ENCODE peak calls at places on chromosomes 11 and 22, in five cellular contexts. C is GM12865; N is OCI-LY7; V is T-cell; O is activated T-cell treated with anti-CD3 and anti-CD28 coated beads, Interleukin-2, amount 50 U/mL, for 48 hours. U is an unnamed sample.
A peak's percentile ranks its signal among the peaks of the same experiment; 100 is the strongest.

GRCh38 chr11:116366980-116367640 is 405.7 kb downstream of the BUD13 start:
- DNase-seq in C (no peak), N (no peak), V (no peak), O (no peak), U (no peak)

GRCh38 chr11:69567951-69568808 is 72.8 kb upstream of the CCND1 start:
- DNase-seq in C (no peak), N (no peak), V (no peak), O (no peak), U (no peak)

GRCh38 chr11:112963368-112963955 is 2.2 kb downstream of the NCAM1 start:
- DNase-seq in C (no peak), N (no peak), V (no peak), O (no peak), U (no peak)

GRCh38 chr22:46609175-46609690 is 11.0 kb upstream of the GRAMD4 start:
- DNase-seq in C (no peak), N (no peak), V (no peak), O (no peak), U (no peak)

GRCh38 chr22:37089451-37089850 is 20.1 kb downstream of the TMPRSS6 start:
- DNase-seq in C (no peak), N (no peak), V (no peak), O (no peak), U (no peak)

GRCh38 chr11:119317592-119318239 is 786 bp upstream of the MCAM start:
- DNase-seq in C (no peak), N (no peak), V (no peak), O (no peak), U (no peak)

GRCh38 chr22:30572210-30572609 is 2.3 kb downstream of the GAL3ST1 start:
- DNase-seq in C (no peak), N (no peak), V (no peak), O (no peak), U (no peak)

GRCh38 chr11:75056806-75057205 is 39.9 kb downstream of the OR2AT4 start:
- DNase-seq in C (no peak), N (no peak), V (no peak), O (no peak), U (no peak)

GRCh38 chr11:76610871-76611475 is 59.6 kb downstream of the LRRC32 start:
- DNase-seq in C (no peak), N (no peak), V (no peak), O (no peak), U (no peak)

GRCh38 chr11:113778111-113778910 is 1.3 kb upstream of the CLDN25 start:
- DNase-seq in C (no peak), N (no peak), V (no peak), O (no peak), U (no peak)

GRCh38 chr11:44321059-44321458 is 11.1 kb upstream of the ALX4 start:
- DNase-seq in C (no peak), N (no peak), V (no peak), O (no peak), U (no peak)

GRCh38 chr11:122796128-122796717 is 42.1 kb upstream of the CRTAM start:
- DNase-seq in C (peak; percentile 62), N (peak; percentile 34), V (peak; percentile 54), O (peak; percentile 84), U (peak; percentile 34)

GRCh38 chr11:12100886-12101285 is 9.5 kb upstream of the MICAL2 start:
- DNase-seq in C (no peak), N (no peak), V (no peak), O (no peak), U (no peak)

GRCh38 chr22:24146791-24147353 is 34.4 kb upstream of the SUSD2 start:
- DNase-seq in C (no peak), N (no peak), V (no peak), O (no peak), U (peak; percentile 31)

GRCh38 chr11:72483412-72484186 is 49.3 kb upstream of the CLPB start:
- DNase-seq in C (peak; percentile 9), N (no peak), V (no peak), O (peak; percentile 22), U (peak; percentile 11)

GRCh38 chr11:44270403-44271192 is 39.3 kb downstream of the ALX4 start:
- DNase-seq in C (no peak), N (no peak), V (no peak), O (no peak), U (no peak)

GRCh38 chr11:27276141-27276540 is 86.9 kb downstream of the CCDC34 start:
- DNase-seq in C (no peak), N (no peak), V (no peak), O (no peak), U (no peak)

GRCh38 chr22:30087611-30088010 is 7.3 kb downstream of the HORMAD2 start:
- DNase-seq in C (no peak), N (no peak), V (no peak), O (no peak), U (no peak)

GRCh38 chr11:69696749-69697488 is 6.9 kb downstream of the FGF19 start:
- DNase-seq in C (no peak), N (no peak), V (no peak), O (no peak), U (no peak)

GRCh38 chr11:118211006-118211405 is 13.8 kb downstream of the JAML start:
- DNase-seq in C (no peak), N (no peak), V (no peak), O (no peak), U (no peak)

GRCh38 chr11:96326954-96327353 is 16.0 kb downstream of the MAML2 start:
- DNase-seq in C (no peak), N (no peak), V (no peak), O (no peak), U (no peak)

GRCh38 chr11:109267293-109268095 is 154.5 kb upstream of the C11orf87 start:
- DNase-seq in C (no peak), N (no peak), V (no peak), O (no peak), U (no peak)

GRCh38 chr22:29855611-29856181 is 17.6 kb upstream of the ASCC2 start:
- DNase-seq in C (no peak), N (no peak), V (no peak), O (no peak), U (no peak)

GRCh38 chr22:46373838-46374662 is 38.5 kb downstream of the TRMU start:
- DNase-seq in C (peak; percentile 43), N (no peak), V (peak; percentile 23), O (peak; percentile 32), U (no peak)

GRCh38 chr11:132960273-132960672 is 572.0 kb downstream of the OPCML start:
- DNase-seq in C (no peak), N (no peak), V (no peak), O (no peak), U (no peak)

GRCh38 chr11:116543099-116543498 is 229.7 kb downstream of the BUD13 start:
- DNase-seq in C (no peak), N (no peak), V (no peak), O (no peak), U (no peak)

GRCh38 chr22:37267128-37267587 is 15.2 kb upstream of the CYTH4 start:
- DNase-seq in C (peak; percentile 72), N (peak; percentile 78), V (peak; percentile 56), O (peak; percentile 87), U (peak; percentile 67)

GRCh38 chr22:23509571-23510302 is 70.4 kb downstream of the IGLL1 start:
- DNase-seq in C (no peak), N (no peak), V (no peak), O (no peak), U (no peak)

GRCh38 chr22:24444729-24445466 is 17.5 kb downstream of the ADORA2A start:
- DNase-seq in C (no peak), N (no peak), V (no peak), O (no peak), U (no peak)

GRCh38 chr22:46854125-46854870 is 91.8 kb downstream of the TBC1D22A start:
- DNase-seq in C (no peak), N (no peak), V (no peak), O (no peak), U (no peak)

GRCh38 chr11:3609416-3610265 is 32.2 kb downstream of the ART5 start:
- DNase-seq in C (peak; percentile 46), N (peak; percentile 51), V (no peak), O (peak; percentile 28), U (peak; percentile 40)

U was measured in MM.1S.